ENCODE peak calls at places on chromosomes 4 and X, in seven cellular contexts. K, V, M, G, T, H and R are unnamed samples.

GRCh38 chr4:95889662-95890061 is 49.8 kb downstream of the PDHA2 start:
- DNase-seq in H (no peak), G (no peak), V (no peak), K (peak; percentile 4), M (no peak), T (no peak), R (peak; percentile 22)

GRCh38 chr4:8865681-8866310 is 5.8 kb downstream of the HMX1 start:
- DNase-seq in V (no peak), H (no peak), K (no peak), G (no peak), M (no peak), T (no peak), R (no peak)

GRCh38 chr4:113974467-113974866 is 5.0 kb downstream of the ARSJ start:
- DNase-seq in K (no peak), T (no peak), G (no peak), M (no peak), H (no peak), V (no peak), R (no peak)

GRCh38 chrX:18149454-18149853 is 71.2 kb downstream of the BEND2 start:
- DNase-seq in M (peak; percentile 7), V (no peak), K (no peak), G (no peak), T (no peak), H (no peak), R (no peak)

GRCh38 chr4:123671633-123672404 is 275.2 kb downstream of the SPRY1 start:
- DNase-seq in M (no peak), T (no peak), V (peak; percentile 14), G (peak; percentile 26), K (no peak), H (no peak), R (no peak)

GRCh38 chr4:88792268-88792781 is 94.7 kb upstream of the NAP1L5 start:
- DNase-seq in K (peak; percentile 95), T (no peak), G (peak; percentile 63), H (no peak), M (peak; percentile 90), V (no peak), R (peak; percentile 94)

GRCh38 chr4:85724801-85725548 is 250.0 kb downstream of the ARHGAP24 start:
- DNase-seq in H (no peak), T (no peak), K (no peak), G (no peak), V (no peak), M (no peak), R (no peak)

GRCh38 chrX:118497180-118497814 is 1.7 kb downstream of the DOCK11 start:
- DNase-seq in V (no peak), H (no peak), M (no peak), K (no peak), G (no peak), T (no peak), R (no peak)

GRCh38 chr4:10099521-10100325 is 16.9 kb downstream of the WDR1 start:
- DNase-seq in H (no peak), K (no peak), T (no peak), V (no peak), G (no peak), M (no peak), R (no peak)

GRCh38 chr4:27181672-27182071 is 321.0 kb downstream of the STIM2 start:
- DNase-seq in M (no peak), T (no peak), G (no peak), V (no peak), K (no peak), H (no peak), R (no peak)

GRCh38 chr4:167831853-167832252 is 260.5 kb upstream of the ANXA10 start:
- DNase-seq in T (no peak), H (no peak), K (peak; percentile 21), G (no peak), M (no peak), V (no peak), R (no peak)

GRCh38 chr4:89492476-89493110 is 185.0 kb upstream of the GPRIN3 start:
- DNase-seq in G (peak; percentile 50), V (no peak), M (no peak), H (no peak), T (no peak), K (peak; percentile 90), R (peak; percentile 89)

GRCh38 chr4:182642831-182643230 is 274.4 kb downstream of the DCTD start:
- DNase-seq in G (peak; percentile 58), T (no peak), H (no peak), K (peak; percentile 58), M (no peak), V (no peak), R (peak; percentile 29)

GRCh38 chr4:122614621-122615020 is 6.2 kb downstream of the IL21 start:
- DNase-seq in H (no peak), T (no peak), V (no peak), K (no peak), G (no peak), M (no peak), R (no peak)

GRCh38 chr4:75122424-75123014 is 189.6 kb downstream of the PARM1 start:
- DNase-seq in H (no peak), G (no peak), T (no peak), K (no peak), M (no peak), V (no peak), R (no peak)

GRCh38 chrX:141928432-141928831 is 24.7 kb downstream of the MAGEC1 start:
- DNase-seq in G (no peak), H (no peak), M (no peak), K (no peak), T (no peak), V (no peak), R (no peak)

GRCh38 chr4:47855350-47855749 is 17.5 kb upstream of the CORIN start:
- DNase-seq in M (no peak), K (peak; percentile 87), T (no peak), V (no peak), H (no peak), G (peak; percentile 11), R (peak; percentile 78)

GRCh38 chrX:41085883-41086626 is 810 bp downstream of the USP9X start:
- DNase-seq in T (peak; percentile 42), V (no peak), G (peak; percentile 57), H (no peak), K (peak; percentile 63), M (peak; percentile 5), R (peak; percentile 62)

GRCh38 chrX:92247076-92247475 is 467.9 kb downstream of the PCDH11X start:
- DNase-seq in V (no peak), H (no peak), T (no peak), G (no peak), M (peak; percentile 18), K (peak; percentile 32), R (peak; percentile 6)